ENCODE peak calls at places on chromosomes 4 and X, in six cellular contexts. P, R, D, E, V and O are unnamed samples.
A peak's percentile ranks its signal among the peaks of the same experiment; 100 is the strongest.

GRCh38 chrX:134626434-134626833 is 31.8 kb downstream of the PLAC1 start:
- DNase-seq in P (no peak), R (no peak), V (no peak), E (no peak), D (no peak), O (no peak)

GRCh38 chr4:19675172-19675811 is 576.4 kb upstream of the SLIT2 start:
- DNase-seq in R (no peak), V (no peak), D (peak; percentile 79), E (no peak), P (peak; percentile 49), O (no peak)

GRCh38 chrX:84469226-84469625 is 33.0 kb downstream of the HDX start:
- DNase-seq in R (no peak), V (no peak), E (no peak), D (no peak), P (peak; percentile 42), O (no peak)

GRCh38 chr4:183571350-183572076 is 66.7 kb downstream of the ING2 start:
- DNase-seq in E (no peak), R (no peak), D (no peak), P (peak; percentile 52), V (no peak), O (peak; percentile 44)

GRCh38 chr4:25172964-25173917 is 13.0 kb upstream of the SEPSECS start:
- DNase-seq in E (no peak), D (no peak), V (no peak), R (peak; percentile 73), P (peak; percentile 100), O (no peak)

GRCh38 chr4:56220261-56220660 is 167.0 kb downstream of the AASDH start:
- DNase-seq in E (no peak), D (no peak), R (no peak), V (no peak), P (peak; percentile 2), O (no peak)

GRCh38 chrX:34918091-34918736 is 24.4 kb upstream of the FAM47B start:
- DNase-seq in D (no peak), P (peak; percentile 66), R (no peak), E (no peak), V (no peak), O (no peak)

GRCh38 chrX:110444996-110445395 is 86.3 kb downstream of the RTL9 start:
- DNase-seq in D (no peak), R (no peak), P (no peak), E (no peak), V (no peak), O (no peak)

GRCh38 chrX:41233988-41234387 is 100.0 kb upstream of the DDX3X start:
- DNase-seq in R (no peak), D (no peak), E (no peak), P (no peak), V (no peak), O (no peak)

GRCh38 chr4:123952530-123953274 is 556.1 kb downstream of the SPRY1 start:
- DNase-seq in D (no peak), E (no peak), V (no peak), R (no peak), P (peak; percentile 47), O (no peak)

GRCh38 chr4:78902313-78902712 is 36.9 kb downstream of the PAQR3 start:
- DNase-seq in P (no peak), E (no peak), D (no peak), V (no peak), R (no peak), O (no peak)

GRCh38 chrX:134163836-134164235 is 73.1 kb upstream of the CCDC160 start:
- DNase-seq in E (no peak), R (no peak), D (no peak), P (no peak), V (no peak), O (no peak)

GRCh38 chr4:54152846-54153600 is 53.1 kb downstream of the GSX2 start:
- DNase-seq in D (no peak), P (peak; percentile 63), E (no peak), R (peak; percentile 58), V (no peak), O (no peak)

GRCh38 chrX:78333521-78333920 is 6.1 kb upstream of the CYSLTR1 start:
- DNase-seq in R (no peak), P (no peak), V (peak; percentile 71), D (peak; percentile 58), E (no peak), O (no peak)

GRCh38 chr4:4254666-4255065 is 6.6 kb upstream of the TMEM128 start:
- DNase-seq in V (no peak), R (no peak), E (no peak), D (no peak), P (no peak), O (no peak)

GRCh38 chr4:142824368-142824767 is 21.7 kb downstream of the INPP4B start:
- DNase-seq in R (no peak), D (no peak), V (no peak), E (no peak), P (peak; percentile 49), O (no peak)

GRCh38 chrX:9144643-9145290 is 110.8 kb upstream of the FAM9B start:
- DNase-seq in V (no peak), E (no peak), R (no peak), D (no peak), P (no peak), O (no peak)

GRCh38 chr4:42083816-42084215 is 68.6 kb downstream of the BEND4 start:
- DNase-seq in V (no peak), D (no peak), R (no peak), P (peak; percentile 21), E (no peak), O (no peak)

GRCh38 chrX:138886769-138887168 is 175.3 kb upstream of the FGF13 start:
- DNase-seq in D (no peak), R (no peak), V (no peak), P (no peak), E (no peak), O (no peak)

GRCh38 chr4:146334862-146335449 is 120.6 kb downstream of the REELD1 start:
- DNase-seq in D (no peak), R (no peak), E (no peak), P (no peak), V (no peak), O (no peak)
- H3K4me3 ChIP-seq in D (no peak overlapping the region), R (no peak overlapping the region), E (no peak overlapping the region), P (no peak overlapping the region), V (no peak overlapping the region), O (no peak overlapping the region)

GRCh38 chrX:53666171-53666570 is 20.3 kb downstream of the HUWE1 start:
- DNase-seq in P (no peak), D (no peak), E (no peak), R (no peak), V (no peak), O (no peak)

GRCh38 chrX:53674581-53674980 is 11.9 kb downstream of the HUWE1 start:
- DNase-seq in P (peak; percentile 29), E (no peak), V (no peak), R (no peak), D (no peak), O (no peak)

DNA sequence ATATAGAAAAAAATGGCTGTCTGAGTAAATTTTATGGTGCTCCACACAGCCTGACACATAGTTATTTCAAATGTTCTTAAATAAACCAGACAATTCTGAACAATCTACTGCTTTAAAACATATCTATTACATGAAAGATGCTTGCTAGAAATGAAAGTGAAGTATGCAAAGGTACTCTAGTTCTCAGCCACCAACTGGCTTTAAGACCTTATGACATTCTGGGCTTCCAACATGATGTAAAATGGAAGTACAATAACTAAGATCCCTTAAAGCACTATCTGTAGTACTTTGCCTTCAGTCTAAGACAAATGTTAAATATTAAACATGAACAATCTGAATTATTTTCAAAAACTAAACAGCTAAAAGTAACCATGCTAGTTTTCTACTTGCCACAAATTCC is 17.3 kb downstream of the HUWE1 start:
- DNase-seq in D (no peak), V (no peak), P (no peak), E (no peak), R (no peak), O (no peak)
- H3K36me3 ChIP-seq in D (peaks cover 96% of the 10 kb centered on the region), V (peaks cover 3% of the 10 kb centered on the region), P (peaks cover 2% of the 10 kb centered on the region), E (peaks cover 24% of the 10 kb centered on the region), R (peaks cover 47% of the 10 kb centered on the region), O (no peaks in the 10 kb centered on the region)

GRCh38 chr4:48012819-48013218 is 3.7 kb downstream of the CNGA1 start:
- DNase-seq in E (no peak), P (no peak), V (no peak), D (no peak), R (no peak), O (no peak)
- H3K9me3 ChIP-seq in E (peaks cover under 1% of the 10 kb centered on the region), P (no peaks in the 10 kb centered on the region), V (no peaks in the 10 kb centered on the region), D (peaks cover 5% of the 10 kb centered on the region), R (no peaks in the 10 kb centered on the region), O (peaks cover 13% of the 10 kb centered on the region)

GRCh38 chrX:22141061-22141460 is 108.9 kb downstream of the PHEX start:
- DNase-seq in P (no peak), E (no peak), V (no peak), R (no peak), D (no peak), O (no peak)

GRCh38 chrX:22134681-22135080 is 102.6 kb downstream of the PHEX start:
- DNase-seq in R (peak; percentile 59), E (no peak), V (no peak), D (no peak), P (peak; percentile 86), O (peak; percentile 66)

GRCh38 chrX:22136711-22137110 is 104.6 kb downstream of the PHEX start:
- DNase-seq in E (no peak), V (no peak), D (no peak), P (peak; percentile 7), R (no peak), O (no peak)

GRCh38 chrX:22135171-22135711 is 103.1 kb downstream of the PHEX start:
- DNase-seq in D (no peak), E (no peak), V (no peak), P (peak; percentile 45), R (peak; percentile 92), O (peak; percentile 38)

DNA sequence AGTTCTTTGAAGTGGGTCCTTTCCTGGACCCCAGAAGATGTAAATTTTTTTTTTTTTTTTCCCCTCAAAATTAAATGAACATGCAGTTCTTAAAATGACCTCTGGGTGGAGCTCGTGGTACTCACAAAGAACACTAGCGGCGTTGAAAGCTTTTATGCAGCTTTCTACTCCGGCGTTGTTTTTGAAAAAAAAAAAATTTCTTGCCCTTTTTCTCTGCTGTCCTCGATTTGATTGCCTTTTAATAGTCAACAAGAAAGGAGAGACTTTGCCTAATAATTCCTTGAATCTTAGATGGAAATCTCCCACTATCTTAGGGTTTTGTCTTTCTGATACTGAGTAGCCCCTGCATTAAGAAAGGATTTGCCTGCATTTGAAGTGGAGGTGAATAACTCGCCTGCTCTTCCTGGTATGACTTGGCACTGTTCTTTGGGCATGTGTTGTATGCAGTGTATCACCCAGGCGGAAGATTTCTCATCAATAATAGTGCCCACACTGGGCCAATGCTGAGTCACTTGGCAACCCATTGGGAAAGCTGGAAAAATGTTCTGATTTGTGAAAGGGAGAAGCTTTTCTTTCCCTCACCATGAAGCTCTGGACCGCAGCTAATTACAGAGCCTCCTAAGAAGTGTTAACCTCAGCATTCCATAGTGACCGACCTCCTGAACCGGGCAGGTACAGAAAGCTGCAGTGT is 104.0 kb downstream of the PHEX start:
- DNase-seq in D (peak; percentile 40), V (peak; percentile 41), P (peak; percentile 60), R (peak; percentile 37), E (peak; percentile 80), O (no peak)
- H3K4me3 ChIP-seq in D (no peak overlapping the region), V (no peak overlapping the region), P (no peak overlapping the region), R (no peak overlapping the region), E (no peak overlapping the region), O (no peak overlapping the region)

DNA sequence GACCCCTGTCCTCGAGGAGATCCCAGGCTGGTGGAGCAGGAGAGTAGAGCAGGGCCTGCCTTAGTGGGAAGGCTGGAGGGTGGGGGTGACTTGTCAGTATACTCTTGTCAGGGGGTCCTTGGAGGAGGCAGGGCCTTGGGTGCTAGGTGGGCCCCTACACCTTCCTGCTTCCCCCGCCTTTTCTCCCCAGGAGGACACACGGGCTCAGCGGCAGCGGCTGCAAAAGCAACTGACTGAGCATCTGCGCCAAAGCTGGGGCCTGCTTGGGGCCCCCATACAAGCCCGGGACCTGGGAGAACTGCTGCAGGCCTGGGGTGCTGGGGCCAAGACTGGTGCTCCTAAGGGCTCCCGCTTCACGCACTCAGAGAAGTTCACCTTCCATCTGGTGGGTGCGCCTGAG is 11.3 kb downstream of the CCDC22 start:
- DNase-seq in P (no peak), D (no peak), V (no peak), R (no peak), E (no peak), O (no peak)
- H3K36me3 ChIP-seq in P (peaks cover 11% of the 10 kb centered on the region), D (no peaks in the 10 kb centered on the region), V (peaks cover 20% of the 10 kb centered on the region), R (no peaks in the 10 kb centered on the region), E (no peaks in the 10 kb centered on the region), O (no peaks in the 10 kb centered on the region)